ENCODE peak calls at places on chromosomes 16 and 17, in six cellular contexts. C is IMR-90, D is transverse colon, T is NB4, L is tibial nerve, J is ovary. R is an unnamed sample.

GRCh38 chr17:63350364-63350763 is 95.7 kb downstream of the CYB561 start:
- DNase-seq in C (no peak), D (no peak), T (no peak), L (no peak), J (no peak), R (no peak)

GRCh38 chr17:2058521-2059124 is 3.7 kb downstream of the HIC1 start:
- DNase-seq in C (peak), D (peak), T (peak), L (peak), J (peak), R (peak)

GRCh38 chr17:35730400-35731005 is 936 bp upstream of the RASL10B start:
- DNase-seq in C (no peak), D (no peak), T (no peak), L (no peak), J (no peak), R (no peak)

GRCh38 chr16:53999841-54000240 is 286.7 kb downstream of the IRX3 start:
- DNase-seq in C (peak), D (no peak), T (no peak), L (no peak), J (no peak), R (no peak)

GRCh38 chr16:969508-970378 is 1.0 kb downstream of the LMF1 start:
- DNase-seq in C (peak), D (peak), T (no peak), L (no peak), J (peak), R (no peak)

GRCh38 chr17:16961792-16962191 is 10.1 kb downstream of the TNFRSF13B start:
- DNase-seq in C (no peak), D (no peak), T (no peak), L (no peak), J (no peak), R (no peak)

GRCh38 chr17:29007456-29008455 is 1.9 kb upstream of the SEZ6 start:
- DNase-seq in C (peak), D (no peak), T (no peak), L (no peak), J (no peak), R (no peak)

GRCh38 chr17:62707425-62707739 is 79.9 kb downstream of the MRC2 start:
- DNase-seq in C (no peak), D (no peak), T (no peak), L (no peak), J (peak), R (no peak)

GRCh38 chr17:53721101-53721500 is 101.6 kb upstream of the KIF2B start:
- DNase-seq in C (peak), D (no peak), T (no peak), L (no peak), J (no peak), R (no peak)

GRCh38 chr16:30335598-30336474 is 19.3 kb downstream of the CD2BP2 start:
- DNase-seq in C (no peak), D (peak), T (peak), L (no peak), J (no peak), R (no peak)

GRCh38 chr17:56603486-56604238 is 10.2 kb downstream of the NOG start:
- DNase-seq in C (peak), D (no peak), T (peak), L (no peak), J (no peak), R (no peak)

GRCh38 chr17:7132511-7133094 is 18.0 kb upstream of the ASGR2 start:
- DNase-seq in C (no peak), D (peak), T (peak), L (no peak), J (no peak), R (no peak)

GRCh38 chr17:32995416-32995815 is 3.8 kb downstream of the SPACA3 start:
- DNase-seq in C (no peak), D (no peak), T (no peak), L (no peak), J (no peak), R (no peak)

GRCh38 chr17:78795241-78795640 is 13.2 kb upstream of the CYTH1 start:
- DNase-seq in C (no peak), D (no peak), T (no peak), L (no peak), J (no peak), R (no peak)

GRCh38 chr17:61710546-61710945 is 119.5 kb upstream of the NACA2 start:
- DNase-seq in C (no peak), D (no peak), T (no peak), L (no peak), J (no peak), R (no peak)

GRCh38 chr17:41013181-41013580 is 4.3 kb upstream of the KRTAP3-1 start:
- DNase-seq in C (no peak), D (no peak), T (no peak), L (no peak), J (no peak), R (no peak)

GRCh38 chr16:11992008-11992584 is 15.6 kb downstream of the SNX29 start:
- DNase-seq in C (no peak), D (no peak), T (peak), L (no peak), J (no peak), R (no peak)

GRCh38 chr17:70254735-70255460 is 85.6 kb downstream of the KCNJ2 start:
- DNase-seq in C (peak), D (no peak), T (no peak), L (no peak), J (no peak), R (no peak)

GRCh38 chr17:9356488-9356911 is 219.1 kb downstream of the STX8 start:
- DNase-seq in C (no peak), D (no peak), T (no peak), L (no peak), J (no peak), R (no peak)

GRCh38 chr17:57440522-57441269 is 184.4 kb downstream of the MSI2 start:
- DNase-seq in C (peak), D (peak), T (peak), L (peak), J (peak), R (peak)

GRCh38 chr17:31197991-31198390 is 99.0 kb downstream of the OMG start:
- DNase-seq in C (peak), D (no peak), T (no peak), L (no peak), J (no peak), R (peak)

GRCh38 chr16:50473375-50473945 is 74.7 kb upstream of the NKD1 start:
- DNase-seq in C (no peak), D (no peak), T (peak), L (no peak), J (no peak), R (no peak)

GRCh38 chr16:23254338-23254737 is 47.8 kb upstream of the SCNN1B start:
- DNase-seq in C (peak), D (no peak), T (no peak), L (no peak), J (no peak), R (no peak)

GRCh38 chr17:72476575-72476986 is 355.8 kb downstream of the SOX9 start:
- DNase-seq in C (no peak), D (no peak), T (no peak), L (no peak), J (no peak), R (no peak)
- TF ChIP-seq POLR2A in C (no peak), D (no peak), T (no peak), L (no peak), J (no peak), R (no peak)

DNA sequence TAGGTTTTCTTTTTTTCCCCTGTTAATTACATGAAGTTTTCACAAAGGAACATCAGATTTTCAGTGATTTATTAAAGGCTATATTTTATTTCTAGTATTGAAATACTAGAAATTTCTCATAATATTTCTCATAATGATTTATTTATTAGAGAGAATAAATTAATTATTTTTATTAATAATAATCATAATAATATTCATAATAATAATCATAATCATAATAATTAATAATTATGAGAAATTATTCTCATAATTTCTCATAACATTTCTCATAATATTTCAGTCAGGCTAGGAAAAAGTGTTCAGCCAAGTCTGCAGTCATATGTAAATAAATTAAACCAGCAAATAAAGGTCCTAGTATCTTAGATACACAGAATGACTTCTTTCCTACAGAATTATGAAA is 41.4 kb downstream of the CNTNAP4 start:
- DNase-seq in C (no peak), D (no peak), T (no peak), L (no peak), J (no peak), R (no peak)
- TF ChIP-seq POLR2A in C (no peak), D (no peak), T (no peak), L (no peak), J (no peak), R (no peak)

DNA sequence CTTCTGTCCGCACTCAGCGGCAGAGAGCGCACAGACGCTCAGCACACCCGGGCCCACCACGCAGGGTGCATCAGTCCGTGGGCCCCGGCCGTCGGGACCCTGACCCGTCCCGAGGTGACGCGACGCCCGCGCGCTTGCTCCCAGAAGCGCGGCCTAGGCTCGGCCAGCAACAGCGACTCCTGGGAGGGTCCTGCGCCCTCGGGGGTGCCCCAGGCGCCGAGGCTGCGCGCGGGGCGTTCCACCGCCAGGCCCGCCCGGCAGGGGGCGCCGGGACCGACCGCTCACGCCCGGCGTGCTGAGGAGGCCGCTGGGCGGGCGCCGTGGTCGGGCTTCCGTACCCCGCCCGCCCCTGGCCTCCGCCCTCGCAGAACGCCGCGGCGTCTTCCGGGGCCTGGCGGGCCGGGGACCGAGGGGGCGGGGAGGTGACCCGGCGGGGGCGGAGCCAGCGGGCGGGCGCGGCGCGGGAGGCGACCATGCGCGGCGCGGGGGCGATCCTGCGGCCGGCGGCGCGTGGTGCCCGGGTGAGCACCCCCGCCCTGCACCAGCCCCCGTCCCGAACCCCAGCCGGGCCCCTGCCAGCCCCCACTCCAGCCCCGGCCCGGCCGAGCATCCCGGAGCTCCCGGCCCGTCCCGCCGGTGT is at the start of gene CISD3:
- DNase-seq in C (peak), D (peak), T (peak), L (peak), J (peak), R (peak)
- TF ChIP-seq POLR2A in C (no peak), D (no peak), T (peak), L (peak), J (peak), R (peak)

DNA sequence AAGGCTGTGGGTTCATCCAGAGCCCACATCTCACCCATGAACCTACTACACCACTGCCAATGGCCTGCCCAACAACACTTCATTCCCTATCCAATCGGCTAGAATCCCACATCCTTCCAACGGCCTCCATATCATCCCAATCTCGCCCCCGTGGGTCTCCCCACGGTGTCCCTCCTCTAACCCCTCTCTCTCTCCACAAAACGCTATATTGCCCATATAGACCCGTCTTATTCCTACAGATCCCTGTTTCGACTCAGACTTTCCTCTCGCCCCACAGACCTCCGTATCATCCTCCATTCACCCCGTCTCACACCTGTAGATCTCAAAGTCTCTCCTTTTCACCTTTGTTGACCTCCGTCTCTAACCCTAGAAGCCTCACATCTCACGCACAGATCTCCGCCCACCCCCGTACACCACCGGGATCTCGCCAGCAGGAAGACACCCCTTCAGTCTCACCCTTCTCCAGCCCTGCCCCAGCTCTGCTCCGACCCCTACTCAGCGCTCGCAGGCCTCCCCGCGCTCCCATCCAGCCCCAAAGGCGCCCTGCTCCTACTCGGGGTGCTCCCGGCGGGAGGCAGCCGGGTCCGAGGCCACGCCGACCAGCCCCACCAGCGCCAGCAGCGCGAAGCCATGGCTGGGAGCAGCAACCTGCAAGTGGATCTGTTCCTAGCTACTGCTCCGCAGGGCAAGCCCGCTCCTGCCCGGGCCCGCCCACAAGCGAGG is at the start of gene FDXR:
- DNase-seq in C (peak), D (no peak), T (no peak), L (no peak), J (no peak), R (no peak)
- TF ChIP-seq POLR2A in C (no peak), D (peak), T (peak), L (peak), J (peak), R (no peak)